ENCODE peak calls at places on chromosomes 3 and 15, in six cellular contexts. Z is astrocyte of the hippocampus, M is CMK, W is skeletal muscle cell, E is epithelial cell of esophagus, D is cardiac muscle cell. R is an unnamed sample.

GRCh38 chr3:31550452-31551251 is 17.9 kb downstream of the STT3B start:
- DNase-seq in Z (peak), M (no peak), W (no peak), E (peak), D (peak), R (no peak)

GRCh38 chr3:43025423-43025822 is 46.3 kb downstream of the GASK1A start:
- DNase-seq in Z (peak), M (no peak), W (no peak), E (no peak), D (no peak), R (no peak)

GRCh38 chr15:56783156-56783856 is 50.0 kb upstream of the ZNF280D start:
- DNase-seq in Z (no peak), M (no peak), W (no peak), E (no peak), D (no peak), R (no peak)

GRCh38 chr3:127457094-127457475 is 133.4 kb downstream of the TPRA1 start:
- DNase-seq in Z (peak), M (no peak), W (peak), E (peak), D (peak), R (peak)

GRCh38 chr3:29922990-29923746 is 642.3 kb downstream of the RBMS3 start:
- DNase-seq in Z (peak), M (no peak), W (peak), E (peak), D (no peak), R (no peak)

GRCh38 chr3:148880681-148881080 is 15.6 kb downstream of the CPA3 start:
- DNase-seq in Z (no peak), M (peak), W (no peak), E (no peak), D (peak), R (no peak)

GRCh38 chr3:70811880-70812279 is 499.4 kb upstream of the MDFIC2 start:
- DNase-seq in Z (peak), M (no peak), W (peak), E (peak), D (no peak), R (no peak)

GRCh38 chr15:38459480-38459879 is 5.6 kb downstream of the FAM98B start:
- DNase-seq in Z (no peak), M (no peak), W (no peak), E (no peak), D (no peak), R (peak)

GRCh38 chr3:50089603-50089945 is 855 bp downstream of the RBM5 start:
- DNase-seq in Z (peak), M (no peak), W (no peak), E (peak), D (peak), R (no peak)

GRCh38 chr15:72585659-72586058 is 68.8 kb upstream of the GOLGA6B start:
- DNase-seq in Z (peak), M (no peak), W (no peak), E (peak), D (no peak), R (no peak)

GRCh38 chr3:158105710-158106438 is at the start of gene SHOX2:
- DNase-seq in Z (peak), M (no peak), W (no peak), E (peak), D (no peak), R (peak)

GRCh38 chr15:65595960-65596359 is 15.0 kb downstream of the INTS14 start:
- DNase-seq in Z (no peak), M (no peak), W (no peak), E (peak), D (peak), R (no peak)

GRCh38 chr3:179266701-179267211 is 15.8 kb upstream of the KCNMB3 start:
- DNase-seq in Z (no peak), M (no peak), W (no peak), E (no peak), D (no peak), R (no peak)

GRCh38 chr15:59406446-59406845 is 31.5 kb upstream of the FAM81A start:
- DNase-seq in Z (no peak), M (no peak), W (no peak), E (no peak), D (no peak), R (no peak)

GRCh38 chr15:48759921-48760320 is 50.9 kb downstream of the CEP152 start:
- DNase-seq in Z (no peak), M (no peak), W (no peak), E (peak), D (no peak), R (no peak)

GRCh38 chr3:159189994-159190669 is 388.3 kb downstream of the MFSD1 start:
- DNase-seq in Z (peak), M (no peak), W (peak), E (peak), D (no peak), R (no peak)

GRCh38 chr3:108548304-108548703 is 37.9 kb upstream of the MYH15 start:
- DNase-seq in Z (no peak), M (no peak), W (no peak), E (peak), D (no peak), R (no peak)

GRCh38 chr15:52657338-52657737 is 21.9 kb downstream of the ATOSA start:
- DNase-seq in Z (peak), M (no peak), W (peak), E (peak), D (no peak), R (no peak)

GRCh38 chr3:66469220-66469640 is 31.6 kb downstream of the LRIG1 start:
- DNase-seq in Z (no peak), M (no peak), W (no peak), E (no peak), D (no peak), R (no peak)

GRCh38 chr3:46266598-46266997 is 24.3 kb downstream of the CCR3 start:
- DNase-seq in Z (peak), M (no peak), W (no peak), E (peak), D (no peak), R (no peak)

GRCh38 chr3:48555949-48556795 is 431 bp downstream of the PFKFB4 start:
- DNase-seq in Z (no peak), M (no peak), W (no peak), E (no peak), D (no peak), R (no peak)

GRCh38 chr3:64445318-64446300 is 220.3 kb upstream of the PRICKLE2 start:
- DNase-seq in Z (peak), M (no peak), W (no peak), E (peak), D (peak), R (peak)

GRCh38 chr3:155737844-155738460 is 6.9 kb downstream of the PLCH1 start:
- DNase-seq in Z (no peak), M (no peak), W (no peak), E (no peak), D (peak), R (no peak)

GRCh38 chr3:121895121-121895520 is 920 bp downstream of the SLC15A2 start:
- DNase-seq in Z (no peak), M (no peak), W (no peak), E (peak), D (no peak), R (no peak)

GRCh38 chr3:30342319-30343060 is 263.9 kb upstream of the TGFBR2 start:
- DNase-seq in Z (peak), M (no peak), W (peak), E (peak), D (no peak), R (no peak)

GRCh38 chr3:60514866-60515265 is 736.4 kb downstream of the FHIT start:
- DNase-seq in Z (no peak), M (no peak), W (no peak), E (no peak), D (no peak), R (no peak)

GRCh38 chr3:42507252-42507651 is 4.8 kb downstream of the VIPR1 start:
- DNase-seq in Z (no peak), M (no peak), W (no peak), E (peak), D (no peak), R (peak)

GRCh38 chr3:101266566-101266965 is 53.8 kb downstream of the IMPG2 start:
- DNase-seq in Z (no peak), M (no peak), W (no peak), E (no peak), D (no peak), R (no peak)

GRCh38 chr3:148075829-148076716 is 621.6 kb upstream of the AGTR1 start:
- DNase-seq in Z (peak), M (no peak), W (peak), E (peak), D (peak), R (no peak)

GRCh38 chr15:66004618-66005262 is 135.4 kb downstream of the RAB11A start:
- DNase-seq in Z (peak), M (no peak), W (no peak), E (peak), D (peak), R (no peak)

GRCh38 chr3:23611737-23612295 is 193.9 kb upstream of the UBE2E1 start:
- DNase-seq in Z (peak), M (no peak), W (peak), E (peak), D (peak), R (peak)

GRCh38 chr15:22871481-22872076 is 33.1 kb downstream of the NIPA2 start:
- DNase-seq in Z (no peak), M (no peak), W (no peak), E (no peak), D (no peak), R (no peak)

GRCh38 chr15:59516655-59517461 is 78.9 kb downstream of the FAM81A start:
- DNase-seq in Z (no peak), M (no peak), W (no peak), E (no peak), D (no peak), R (no peak)

GRCh38 chr15:77818484-77819270 is 186.0 kb upstream of the LINGO1 start:
- DNase-seq in Z (no peak), M (no peak), W (no peak), E (no peak), D (peak), R (no peak)

GRCh38 chr3:15923640-15924405 is 126.0 kb upstream of the ANKRD28 start:
- DNase-seq in Z (no peak), M (no peak), W (no peak), E (peak), D (no peak), R (no peak)